ENCODE peak calls at places on chromosomes 6 and 20, in four cellular contexts. N, Q, P and E are unnamed samples.

GRCh38 chr20:51797357-51798025 is 4.8 kb downstream of the SALL4 start:
- DNase-seq in P (no peak), Q (no peak), N (no peak), E (no peak)

GRCh38 chr6:148186916-148187315 is 155.7 kb upstream of the SASH1 start:
- DNase-seq in P (no peak), Q (no peak), N (no peak), E (no peak)

GRCh38 chr6:89359561-89359960 is 7.0 kb upstream of the UBE2J1 start:
- DNase-seq in N (no peak), Q (no peak), P (no peak), E (no peak)

GRCh38 chr20:17295151-17295726 is 68.4 kb downstream of the PCSK2 start:
- DNase-seq in Q (no peak), P (no peak), N (no peak), E (no peak)

GRCh38 chr20:50690979-50691584 is at the start of gene RIPOR3:
- DNase-seq in P (peak; percentile 63), N (no peak), Q (no peak), E (no peak)

GRCh38 chr6:44254201-44254956 is 2.9 kb downstream of the SLC35B2 start:
- DNase-seq in P (peak; percentile 66), N (no peak), Q (no peak), E (no peak)

GRCh38 chr6:89505847-89506246 is 72.9 kb downstream of the ANKRD6 start:
- DNase-seq in Q (no peak), P (no peak), N (no peak), E (no peak)

GRCh38 chr20:41862023-41862422 is 243.8 kb upstream of the CHD6 start:
- DNase-seq in P (peak; percentile 52), Q (no peak), N (no peak), E (no peak)

GRCh38 chr6:1701668-1702353 is 92.1 kb downstream of the FOXC1 start:
- DNase-seq in Q (no peak), P (no peak), N (no peak), E (no peak)

GRCh38 chr6:72740135-72740534 is 118.3 kb downstream of the KCNQ5 start:
- DNase-seq in N (no peak), P (no peak), Q (no peak), E (no peak)

GRCh38 chr20:38450412-38450975 is 15.4 kb upstream of the SNHG17 start:
- DNase-seq in P (no peak), Q (no peak), N (no peak), E (no peak)

GRCh38 chr20:16661738-16662137 is 68.1 kb upstream of the SNRPB2 start:
- DNase-seq in P (no peak), Q (no peak), N (no peak), E (peak; percentile 3)

GRCh38 chr6:37752718-37753117 is 55.0 kb upstream of the MDGA1 start:
- DNase-seq in P (no peak), Q (no peak), N (no peak), E (no peak)

GRCh38 chr20:40682104-40683045 is 6.7 kb downstream of the MAFB start:
- DNase-seq in Q (no peak), N (peak; percentile 74), P (no peak), E (no peak)

GRCh38 chr20:54494303-54495006 is 19.1 kb downstream of the DOK5 start:
- DNase-seq in P (no peak), N (no peak), Q (no peak), E (no peak)

GRCh38 chr20:55424968-55425367 is 580.4 kb downstream of the CBLN4 start:
- DNase-seq in P (no peak), Q (no peak), N (no peak), E (no peak)

GRCh38 chr20:6029538-6029937 is 24.3 kb downstream of the LRRN4 start:
- DNase-seq in N (no peak), Q (no peak), P (no peak), E (no peak)

GRCh38 chr6:152575186-152575585 is 62.0 kb downstream of the SYNE1 start:
- DNase-seq in N (no peak), Q (no peak), P (no peak), E (no peak)

GRCh38 chr6:52503853-52504777 is 72.7 kb downstream of the TRAM2 start:
- DNase-seq in N (peak; percentile 95), Q (peak; percentile 70), P (no peak), E (peak; percentile 49)

GRCh38 chr20:58069796-58070663 is 158.4 kb downstream of the ANKRD60 start:
- DNase-seq in Q (no peak), P (no peak), N (no peak), E (no peak)

GRCh38 chr20:61682998-61683681 is 382.5 kb downstream of the TAF4 start:
- DNase-seq in P (no peak), Q (no peak), N (no peak), E (no peak)

GRCh38 chr6:134464690-134465411 is 146.9 kb upstream of the SGK1 start:
- DNase-seq in P (no peak), Q (no peak), N (no peak), E (no peak)

GRCh38 chr6:40334496-40334895 is 252.7 kb downstream of the LRFN2 start:
- DNase-seq in P (no peak), N (no peak), Q (no peak), E (no peak)

GRCh38 chr6:1485678-1486077 is 96.3 kb downstream of the FOXF2 start:
- DNase-seq in N (no peak), Q (no peak), P (no peak), E (no peak)

GRCh38 chr6:90263653-90264052 is 33.0 kb downstream of the BACH2 start:
- DNase-seq in N (no peak), Q (no peak), P (no peak), E (no peak)

GRCh38 chr6:108838101-108838717 is 10.0 kb upstream of the ARMC2 start:
- DNase-seq in N (peak; percentile 72), Q (no peak), P (peak; percentile 95), E (no peak)

GRCh38 chr6:147970970-147971369 is 371.7 kb upstream of the SASH1 start:
- DNase-seq in P (no peak), Q (no peak), N (no peak), E (no peak)

GRCh38 chr6:28393912-28394662 is 5.5 kb downstream of the ZSCAN12 start:
- DNase-seq in N (no peak), Q (no peak), P (no peak), E (no peak)

GRCh38 chr6:141415896-141416295 is 716.8 kb upstream of the GJE1 start:
- DNase-seq in P (no peak), Q (no peak), N (no peak), E (no peak)

GRCh38 chr6:129774697-129775447 is 64.9 kb upstream of the ARHGAP18 start:
- DNase-seq in P (peak; percentile 86), N (peak; percentile 57), Q (peak; percentile 52), E (peak; percentile 82)

GRCh38 chr20:61807426-61808160 is 258.1 kb downstream of the TAF4 start:
- DNase-seq in N (peak; percentile 36), Q (no peak), P (no peak), E (no peak)

GRCh38 chr6:88492824-88493223 is 326.7 kb upstream of the CNR1 start:
- DNase-seq in Q (no peak), N (no peak), P (no peak), E (no peak)

GRCh38 chr20:37239026-37239451 is 22.6 kb downstream of the GHRH start:
- DNase-seq in Q (no peak), N (no peak), P (no peak), E (no peak)

GRCh38 chr6:37339911-37340638 is 13.7 kb upstream of the RNF8 start:
- DNase-seq in P (no peak), N (no peak), Q (no peak), E (no peak)

GRCh38 chr6:84422380-84422968 is 195.0 kb upstream of the CEP162 start:
- DNase-seq in Q (peak; percentile 49), N (peak; percentile 48), P (peak; percentile 81), E (no peak)

GRCh38 chr6:71473908-71474307 is 185.3 kb downstream of the OGFRL1 start:
- DNase-seq in N (peak; percentile 60), Q (no peak), P (no peak), E (no peak)

GRCh38 chr6:40722081-40722480 is 134.9 kb upstream of the LRFN2 start:
- DNase-seq in P (no peak), N (no peak), Q (no peak), E (no peak)

GRCh38 chr6:9131616-9132015 is 696.3 kb upstream of the SLC35B3 start:
- DNase-seq in P (no peak), N (peak; percentile 64), Q (no peak), E (no peak)

GRCh38 chr20:45816951-45817651 is 4.7 kb downstream of the UBE2C start:
- DNase-seq in Q (no peak), N (no peak), P (no peak), E (no peak)

DNA sequence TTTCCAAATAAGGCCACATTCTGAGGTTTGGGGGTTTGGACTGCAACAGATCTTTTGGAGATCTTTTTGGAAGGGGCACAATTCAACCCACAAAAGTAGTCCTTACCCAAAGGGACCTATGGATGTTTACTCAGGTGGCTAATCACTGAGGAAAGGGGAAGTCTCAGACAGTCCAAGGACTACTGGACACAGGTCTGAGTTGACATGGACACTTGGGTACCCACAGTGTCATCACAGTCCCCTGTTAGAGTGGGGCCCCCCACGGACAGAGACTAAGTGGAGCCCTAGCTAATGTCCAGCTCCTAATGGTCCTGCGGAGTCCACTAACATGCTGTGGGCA is 101.6 kb downstream of the LY86 start:
- DNase-seq in N (no peak), P (no peak), Q (no peak), E (no peak)
- H3K27ac ChIP-seq in N (peak overlapping the region; percentile 79), P (no peak overlapping the region), Q (peak overlapping the region; percentile 76), E (no peak overlapping the region)

DNA sequence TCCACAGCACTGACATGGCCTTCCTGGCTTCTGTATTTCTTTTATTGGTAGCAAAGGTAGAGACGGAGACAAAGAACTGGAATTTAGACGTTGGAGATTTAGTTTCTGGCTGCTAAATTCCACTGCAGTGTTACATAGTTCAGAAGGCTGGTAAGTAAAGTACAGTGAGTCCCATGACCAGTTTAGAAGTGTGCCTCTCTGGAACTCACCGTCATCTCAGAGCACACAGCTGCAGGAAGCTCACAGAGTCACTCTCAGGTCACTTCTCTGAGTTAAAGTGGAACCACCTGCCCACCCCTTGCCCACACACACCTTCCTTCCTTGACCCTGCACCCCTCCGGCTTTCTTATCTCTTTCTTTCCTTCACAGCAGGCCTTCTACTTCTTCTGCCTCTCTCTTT is 19.6 kb upstream of the BMP6 start:
- DNase-seq in Q (no peak), N (no peak), P (no peak), E (no peak)
- H3K27ac ChIP-seq in Q (no peak overlapping the region), N (no peak overlapping the region), P (no peak overlapping the region), E (no peak overlapping the region)

GRCh38 chr6:126574301-126574700 is 234.4 kb downstream of the CENPW start:
- DNase-seq in Q (no peak), P (no peak), N (no peak), E (no peak)
- H3K27ac ChIP-seq in Q (no peak overlapping the region), P (no peak overlapping the region), N (no peak overlapping the region), E (no peak overlapping the region)

GRCh38 chr6:34340906-34341480 is 51.5 kb downstream of the NUDT3 start:
- DNase-seq in N (no peak), P (no peak), Q (no peak), E (no peak)

GRCh38 chr6:34342247-34342646 is 50.2 kb downstream of the NUDT3 start:
- DNase-seq in N (no peak), Q (no peak), P (no peak), E (no peak)

GRCh38 chr6:34339971-34340370 is 52.5 kb downstream of the NUDT3 start:
- DNase-seq in P (no peak), Q (no peak), N (no peak), E (no peak)

GRCh38 chr6:34340394-34340793 is 52.1 kb downstream of the NUDT3 start:
- DNase-seq in P (no peak), N (no peak), Q (no peak), E (no peak)

GRCh38 chr6:34341481-34341971 is 50.9 kb downstream of the NUDT3 start:
- DNase-seq in P (no peak), Q (no peak), N (no peak), E (no peak)
- H3K27ac ChIP-seq in P (no peak overlapping the region), Q (peak overlapping the region; percentile 39), N (no peak overlapping the region), E (no peak overlapping the region)

GRCh38 chr20:31605902-31606677 is 1.0 kb downstream of the ID1 start:
- DNase-seq in Q (no peak), N (peak; percentile 63), P (peak; percentile 50), E (no peak)
- H3K27ac ChIP-seq in Q (peak overlapping the region; percentile 93), N (peak overlapping the region; percentile 98), P (no peak overlapping the region), E (peak overlapping the region; percentile 71)